ENCODE peak calls at places on chromosomes 1 and 21, in six cellular contexts. One of them, this sample, is unnamed.

GRCh38 chr21:37365657-37366487 is 701 bp upstream of the DYRK1A start:
- DNase-seq in osteocyte: peak
- DNase-seq in GM12865: peak
- DNase-seq in AG09309: no peak
- DNase-seq in AG04450: no peak
- DNase-seq in GM23338: peak
- DNase-seq in this sample: peak

GRCh38 chr1:46411010-46411405 is 16.9 kb downstream of the FAAH start:
- DNase-seq in osteocyte: no peak
- DNase-seq in GM23338: no peak
- DNase-seq in GM12865: no peak
- DNase-seq in AG09309: no peak
- DNase-seq in AG04450: no peak
- DNase-seq in this sample: no peak

GRCh38 chr1:93744299-93744988 is 62.8 kb upstream of the BCAR3 start:
- DNase-seq in AG09309: no peak
- DNase-seq in osteocyte: no peak
- DNase-seq in GM23338: no peak
- DNase-seq in AG04450: no peak
- DNase-seq in GM12865: peak
- DNase-seq in this sample: no peak

GRCh38 chr1:234324668-234325225 is 48.5 kb upstream of the COA6 start:
- DNase-seq in GM23338: no peak
- DNase-seq in GM12865: no peak
- DNase-seq in AG04450: no peak
- DNase-seq in AG09309: no peak
- DNase-seq in osteocyte: no peak
- DNase-seq in this sample: no peak

GRCh38 chr1:77543822-77544448 is 138.5 kb downstream of the ZZZ3 start:
- DNase-seq in AG09309: no peak
- DNase-seq in AG04450: no peak
- DNase-seq in GM12865: no peak
- DNase-seq in osteocyte: no peak
- DNase-seq in GM23338: no peak
- DNase-seq in this sample: no peak

GRCh38 chr1:51671527-51672325 is 54.8 kb downstream of the OSBPL9 start:
- DNase-seq in GM23338: no peak
- DNase-seq in AG04450: peak
- DNase-seq in osteocyte: no peak
- DNase-seq in AG09309: no peak
- DNase-seq in GM12865: no peak
- DNase-seq in this sample: peak

GRCh38 chr1:245860681-245861552 is 646.2 kb downstream of the SMYD3 start:
- DNase-seq in GM12865: no peak
- DNase-seq in AG04450: no peak
- DNase-seq in GM23338: no peak
- DNase-seq in osteocyte: no peak
- DNase-seq in AG09309: no peak
- DNase-seq in this sample: peak

GRCh38 chr1:68459796-68460195 is 10.0 kb upstream of the RPE65 start:
- DNase-seq in AG09309: no peak
- DNase-seq in AG04450: no peak
- DNase-seq in GM12865: no peak
- DNase-seq in GM23338: no peak
- DNase-seq in osteocyte: no peak
- DNase-seq in this sample: peak

GRCh38 chr1:11707621-11708276 is 16.2 kb downstream of the DRAXIN start:
- DNase-seq in AG09309: no peak
- DNase-seq in GM12865: no peak
- DNase-seq in AG04450: no peak
- DNase-seq in osteocyte: no peak
- DNase-seq in GM23338: no peak
- DNase-seq in this sample: no peak

GRCh38 chr1:8133190-8133589 is 107.1 kb upstream of the ERRFI1 start:
- DNase-seq in GM23338: no peak
- DNase-seq in AG04450: no peak
- DNase-seq in AG09309: no peak
- DNase-seq in GM12865: no peak
- DNase-seq in osteocyte: no peak
- DNase-seq in this sample: no peak

GRCh38 chr21:17050156-17050555 is 462.7 kb upstream of the CXADR start:
- DNase-seq in AG04450: no peak
- DNase-seq in AG09309: no peak
- DNase-seq in GM23338: peak
- DNase-seq in osteocyte: no peak
- DNase-seq in GM12865: no peak
- DNase-seq in this sample: no peak

GRCh38 chr1:202663141-202663540 is 47.1 kb downstream of the SYT2 start:
- DNase-seq in GM12865: no peak
- DNase-seq in osteocyte: no peak
- DNase-seq in AG04450: no peak
- DNase-seq in GM23338: no peak
- DNase-seq in AG09309: no peak
- DNase-seq in this sample: no peak

GRCh38 chr1:221634606-221635005 is 107.3 kb downstream of the DUSP10 start:
- DNase-seq in GM23338: no peak
- DNase-seq in AG04450: no peak
- DNase-seq in osteocyte: no peak
- DNase-seq in GM12865: no peak
- DNase-seq in AG09309: no peak
- DNase-seq in this sample: peak

GRCh38 chr1:53442297-53442696 is 16.9 kb upstream of the DMRTB1 start:
- DNase-seq in GM12865: no peak
- DNase-seq in AG04450: no peak
- DNase-seq in GM23338: no peak
- DNase-seq in AG09309: peak
- DNase-seq in osteocyte: no peak
- DNase-seq in this sample: peak

GRCh38 chr1:230113605-230114241 is 46.7 kb downstream of the GALNT2 start:
- DNase-seq in GM12865: no peak
- DNase-seq in AG04450: peak
- DNase-seq in GM23338: no peak
- DNase-seq in osteocyte: no peak
- DNase-seq in AG09309: peak
- DNase-seq in this sample: peak

GRCh38 chr1:117826551-117827078 is 102.8 kb downstream of the GDAP2 start:
- DNase-seq in GM12865: no peak
- DNase-seq in osteocyte: no peak
- DNase-seq in AG04450: peak
- DNase-seq in GM23338: no peak
- DNase-seq in AG09309: peak
- DNase-seq in this sample: peak

GRCh38 chr21:20353351-20353750 is 644.9 kb upstream of the NCAM2 start:
- DNase-seq in osteocyte: no peak
- DNase-seq in AG09309: no peak
- DNase-seq in AG04450: no peak
- DNase-seq in GM12865: no peak
- DNase-seq in GM23338: no peak
- DNase-seq in this sample: no peak

GRCh38 chr1:14715771-14716170 is 117.3 kb downstream of the KAZN start:
- DNase-seq in AG09309: no peak
- DNase-seq in GM12865: no peak
- DNase-seq in osteocyte: no peak
- DNase-seq in AG04450: no peak
- DNase-seq in GM23338: no peak
- DNase-seq in this sample: no peak

GRCh38 chr1:178389441-178389840 is 107.3 kb downstream of the CLEC20A start:
- DNase-seq in AG09309: no peak
- DNase-seq in GM12865: no peak
- DNase-seq in osteocyte: no peak
- DNase-seq in GM23338: no peak
- DNase-seq in AG04450: no peak
- DNase-seq in this sample: peak

GRCh38 chr1:161115132-161115711 is 2.6 kb downstream of the PFDN2 start:
- DNase-seq in GM23338: no peak
- DNase-seq in AG04450: peak
- DNase-seq in GM12865: no peak
- DNase-seq in osteocyte: no peak
- DNase-seq in AG09309: peak
- DNase-seq in this sample: peak

GRCh38 chr1:119711804-119712341 is at the start of gene PHGDH:
- DNase-seq in GM23338: peak
- DNase-seq in GM12865: peak
- DNase-seq in AG04450: peak
- DNase-seq in AG09309: peak
- DNase-seq in osteocyte: peak
- DNase-seq in this sample: peak

GRCh38 chr21:14916676-14917141 is 148.1 kb downstream of the NRIP1 start:
- DNase-seq in AG09309: no peak
- DNase-seq in GM23338: peak
- DNase-seq in AG04450: no peak
- DNase-seq in GM12865: no peak
- DNase-seq in osteocyte: no peak
- DNase-seq in this sample: no peak

GRCh38 chr1:109091196-109092193 is 931 bp downstream of the TMEM167B start:
- DNase-seq in osteocyte: no peak
- DNase-seq in AG04450: no peak
- DNase-seq in GM23338: peak
- DNase-seq in AG09309: no peak
- DNase-seq in GM12865: peak
- DNase-seq in this sample: peak

GRCh38 chr1:9402717-9403116 is 110.0 kb downstream of the SPSB1 start:
- DNase-seq in AG04450: no peak
- DNase-seq in osteocyte: no peak
- DNase-seq in GM23338: no peak
- DNase-seq in GM12865: no peak
- DNase-seq in AG09309: no peak
- DNase-seq in this sample: no peak

DNA sequence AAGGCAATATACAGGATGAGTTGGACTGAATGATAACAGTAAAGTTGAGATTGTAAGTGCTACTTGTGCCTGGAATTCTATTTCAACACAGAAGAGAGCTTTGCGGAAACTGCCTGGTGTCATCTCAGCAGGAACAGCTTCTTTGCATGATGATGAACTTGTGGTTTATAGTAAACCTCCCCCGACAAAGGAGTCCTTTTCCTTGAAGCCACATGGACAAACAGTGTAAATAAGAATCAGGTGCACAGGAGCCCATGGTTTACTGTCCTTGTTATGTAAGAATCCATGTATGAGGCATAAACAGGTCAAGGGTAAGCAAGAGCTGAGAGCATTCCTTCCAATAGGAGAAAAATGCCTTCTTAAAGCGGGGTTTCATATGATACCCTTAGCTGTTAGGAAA is 66.2 kb downstream of the PCNX2 start:
- DNase-seq in AG09309: peak
- DNase-seq in osteocyte: no peak
- DNase-seq in AG04450: no peak
- DNase-seq in GM23338: no peak
- DNase-seq in GM12865: no peak
- DNase-seq in this sample: no peak
- TF ChIP-seq CTCF in AG09309: no peak
- TF ChIP-seq CTCF in osteocyte: no peak
- TF ChIP-seq CTCF in AG04450: peak
- TF ChIP-seq CTCF in GM23338: no peak
- TF ChIP-seq CTCF in GM12865: no peak
- TF ChIP-seq CTCF in this sample: no peak

DNA sequence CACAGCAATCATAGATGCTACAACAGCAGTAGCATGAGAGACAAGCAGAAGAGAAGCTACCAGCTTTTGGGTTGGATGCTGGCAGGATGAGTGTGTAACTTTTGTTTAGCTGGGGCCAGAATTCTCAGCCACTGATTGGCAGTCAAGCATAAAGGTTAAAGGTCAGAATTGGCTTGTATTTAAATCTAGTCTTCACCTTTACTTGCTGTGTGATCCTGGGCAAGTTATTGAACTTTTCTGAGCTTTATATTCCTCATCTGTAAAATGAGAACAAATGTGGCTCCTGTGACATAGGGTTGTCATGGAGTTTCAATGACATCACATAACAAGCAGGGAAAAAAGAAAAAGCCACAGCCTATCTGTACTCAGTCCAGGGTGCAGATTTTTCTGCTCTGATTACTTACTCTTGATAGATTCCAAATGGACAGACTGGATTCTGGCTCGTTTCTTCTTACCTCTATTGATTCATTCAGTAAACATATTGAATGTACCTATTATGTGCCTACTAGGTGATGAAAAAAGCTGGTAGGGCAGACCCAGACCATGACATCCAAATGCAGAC is 2.8 kb upstream of the AZIN2 start:
- DNase-seq in GM12865: no peak
- DNase-seq in osteocyte: no peak
- DNase-seq in AG09309: no peak
- DNase-seq in GM23338: no peak
- DNase-seq in AG04450: no peak
- DNase-seq in this sample: no peak
- TF ChIP-seq CTCF in GM12865: no peak
- TF ChIP-seq CTCF in osteocyte: no peak
- TF ChIP-seq CTCF in AG09309: no peak
- TF ChIP-seq CTCF in GM23338: no peak
- TF ChIP-seq CTCF in AG04450: no peak
- TF ChIP-seq CTCF in this sample: no peak

DNA sequence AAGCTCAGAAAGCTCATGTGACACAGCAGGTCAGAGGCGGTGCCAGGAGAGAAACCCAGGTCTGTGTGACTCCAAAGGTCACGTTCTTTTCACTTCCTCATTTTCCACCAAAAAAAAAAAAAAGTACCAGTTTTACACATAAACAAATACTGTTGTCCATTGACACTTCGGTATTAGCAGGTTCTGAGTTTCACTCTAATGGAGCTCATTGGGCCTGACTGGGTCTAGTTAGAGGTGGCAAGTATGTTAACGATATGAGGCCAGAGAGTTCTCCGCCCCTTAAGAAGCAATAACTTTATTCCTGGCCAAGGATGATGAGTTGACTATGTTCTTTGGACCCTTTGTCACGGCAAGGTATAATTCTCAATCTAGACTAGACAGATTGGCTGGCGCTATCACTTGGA is 30.0 kb upstream of the SDE2 start:
- DNase-seq in AG04450: no peak
- DNase-seq in AG09309: no peak
- DNase-seq in GM23338: no peak
- DNase-seq in GM12865: peak
- DNase-seq in osteocyte: no peak
- DNase-seq in this sample: no peak
- TF ChIP-seq CTCF in AG04450: no peak
- TF ChIP-seq CTCF in AG09309: no peak
- TF ChIP-seq CTCF in GM23338: no peak
- TF ChIP-seq CTCF in GM12865: no peak
- TF ChIP-seq CTCF in osteocyte: no peak
- TF ChIP-seq CTCF in this sample: no peak

GRCh38 chr1:21060523-21060922 is 116.2 kb downstream of the EIF4G3 start:
- DNase-seq in AG04450: no peak
- DNase-seq in AG09309: no peak
- DNase-seq in GM12865: no peak
- DNase-seq in osteocyte: no peak
- DNase-seq in GM23338: no peak
- DNase-seq in this sample: no peak
- TF ChIP-seq CTCF in AG04450: no peak
- TF ChIP-seq CTCF in AG09309: no peak
- TF ChIP-seq CTCF in GM12865: no peak
- TF ChIP-seq CTCF in osteocyte: no peak
- TF ChIP-seq CTCF in GM23338: no peak
- TF ChIP-seq CTCF in this sample: no peak

This sample was measured in fibroblast of the aortic adventitia.